ENCODE peak calls at places on chromosomes 7 and 10, in four cellular contexts. One of them, this sample, is unnamed. For H3K9me1, the result is how much of the 10 kb centered on the place peaks cover.

GRCh38 chr7:157046681-157047080 is 36.2 kb upstream of the MNX1 start:
- DNase-seq in IMR-90: peak
- DNase-seq in keratinocyte: peak
- DNase-seq in K562: no peak
- DNase-seq in this sample: no peak

GRCh38 chr7:125926621-125927020 is 997.0 kb upstream of the POT1 start:
- DNase-seq in keratinocyte: peak
- DNase-seq in K562: no peak
- DNase-seq in IMR-90: no peak
- DNase-seq in this sample: no peak

GRCh38 chr10:59847326-59847725 is 59.0 kb downstream of the CCDC6 start:
- DNase-seq in K562: no peak
- DNase-seq in IMR-90: no peak
- DNase-seq in keratinocyte: no peak
- DNase-seq in this sample: no peak

GRCh38 chr10:21518629-21519321 is 6.7 kb downstream of the SKIDA1 start:
- DNase-seq in keratinocyte: no peak
- DNase-seq in K562: no peak
- DNase-seq in IMR-90: peak
- DNase-seq in this sample: peak

GRCh38 chr7:43585521-43585920 is 2.6 kb downstream of the STK17A start:
- DNase-seq in K562: no peak
- DNase-seq in IMR-90: peak
- DNase-seq in keratinocyte: no peak
- DNase-seq in this sample: peak

GRCh38 chr7:151424799-151425198 is 15.0 kb upstream of the WDR86 start:
- DNase-seq in keratinocyte: no peak
- DNase-seq in K562: no peak
- DNase-seq in IMR-90: peak
- DNase-seq in this sample: no peak

GRCh38 chr10:72893136-72893798 is at the start of gene OIT3:
- DNase-seq in keratinocyte: no peak
- DNase-seq in IMR-90: no peak
- DNase-seq in K562: no peak
- DNase-seq in this sample: peak

GRCh38 chr10:3886191-3886590 is 101.2 kb upstream of the KLF6 start:
- DNase-seq in IMR-90: peak
- DNase-seq in K562: peak
- DNase-seq in keratinocyte: no peak
- DNase-seq in this sample: no peak

GRCh38 chr10:119981826-119982225 is 89.3 kb downstream of the SEC23IP start:
- DNase-seq in K562: no peak
- DNase-seq in IMR-90: no peak
- DNase-seq in keratinocyte: no peak
- DNase-seq in this sample: no peak

GRCh38 chr7:117132385-117133120 is 179.3 kb downstream of the ST7 start:
- DNase-seq in keratinocyte: peak
- DNase-seq in K562: no peak
- DNase-seq in IMR-90: peak
- DNase-seq in this sample: peak

GRCh38 chr10:16942361-16943078 is 125.3 kb upstream of the RSU1 start:
- DNase-seq in IMR-90: no peak
- DNase-seq in keratinocyte: no peak
- DNase-seq in K562: no peak
- DNase-seq in this sample: no peak

GRCh38 chr10:132022241-132022640 is 40.5 kb upstream of the BNIP3 start:
- DNase-seq in K562: no peak
- DNase-seq in keratinocyte: no peak
- DNase-seq in IMR-90: no peak
- DNase-seq in this sample: no peak

GRCh38 chr10:18137111-18137510 is 3.1 kb upstream of the CACNB2 start:
- DNase-seq in IMR-90: no peak
- DNase-seq in K562: no peak
- DNase-seq in keratinocyte: no peak
- DNase-seq in this sample: no peak

GRCh38 chr10:71812016-71812912 is 38.8 kb downstream of the PSAP start:
- DNase-seq in keratinocyte: no peak
- DNase-seq in K562: peak
- DNase-seq in IMR-90: peak
- DNase-seq in this sample: peak

GRCh38 chr10:119655566-119656001 is 4.4 kb downstream of the BAG3 start:
- DNase-seq in K562: peak
- DNase-seq in keratinocyte: no peak
- DNase-seq in IMR-90: peak
- DNase-seq in this sample: peak

GRCh38 chr7:105594034-105594433 is 12.7 kb upstream of the EFCAB10 start:
- DNase-seq in K562: no peak
- DNase-seq in IMR-90: no peak
- DNase-seq in keratinocyte: no peak
- DNase-seq in this sample: no peak
- H3K9me1 ChIP-seq in K562: under half
- H3K9me1 ChIP-seq in IMR-90: under half
- H3K9me1 ChIP-seq in keratinocyte: under half
- H3K9me1 ChIP-seq in this sample: under half

DNA sequence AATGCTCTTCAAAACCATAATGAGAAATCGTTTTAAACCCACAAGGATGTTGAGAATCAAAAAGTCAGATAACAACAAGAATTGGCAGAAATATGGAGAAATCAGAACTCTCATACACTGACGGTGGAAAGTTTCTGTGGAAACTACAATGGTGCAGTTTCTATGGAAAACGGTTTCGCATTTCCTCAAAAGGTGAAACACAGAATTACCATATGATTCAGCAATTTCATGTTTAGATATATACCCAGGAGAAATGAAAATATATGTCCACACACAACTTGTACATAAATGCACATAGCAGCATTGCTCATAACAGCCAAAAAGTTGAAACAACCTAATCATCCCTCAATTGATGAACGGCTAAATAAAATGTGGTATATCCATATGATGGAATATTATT is 218.2 kb downstream of the ARL4A start:
- DNase-seq in keratinocyte: no peak
- DNase-seq in IMR-90: no peak
- DNase-seq in K562: no peak
- DNase-seq in this sample: no peak
- H3K9me1 ChIP-seq in keratinocyte: under half
- H3K9me1 ChIP-seq in IMR-90: under half
- H3K9me1 ChIP-seq in K562: under half
- H3K9me1 ChIP-seq in this sample: under half

GRCh38 chr7:143177374-143178119 is 5.7 kb upstream of the TAS2R39 start:
- DNase-seq in K562: no peak
- DNase-seq in keratinocyte: no peak
- DNase-seq in IMR-90: no peak
- DNase-seq in this sample: no peak

GRCh38 chr7:143171697-143172096 is 11.5 kb upstream of the TAS2R39 start:
- DNase-seq in keratinocyte: no peak
- DNase-seq in K562: no peak
- DNase-seq in IMR-90: no peak
- DNase-seq in this sample: no peak

GRCh38 chr7:143172354-143172753 is 10.9 kb upstream of the TAS2R39 start:
- DNase-seq in keratinocyte: no peak
- DNase-seq in K562: no peak
- DNase-seq in IMR-90: no peak
- DNase-seq in this sample: peak

GRCh38 chr7:143181349-143181748 is 1.9 kb upstream of the TAS2R39 start:
- DNase-seq in keratinocyte: no peak
- DNase-seq in IMR-90: no peak
- DNase-seq in K562: no peak
- DNase-seq in this sample: no peak

DNA sequence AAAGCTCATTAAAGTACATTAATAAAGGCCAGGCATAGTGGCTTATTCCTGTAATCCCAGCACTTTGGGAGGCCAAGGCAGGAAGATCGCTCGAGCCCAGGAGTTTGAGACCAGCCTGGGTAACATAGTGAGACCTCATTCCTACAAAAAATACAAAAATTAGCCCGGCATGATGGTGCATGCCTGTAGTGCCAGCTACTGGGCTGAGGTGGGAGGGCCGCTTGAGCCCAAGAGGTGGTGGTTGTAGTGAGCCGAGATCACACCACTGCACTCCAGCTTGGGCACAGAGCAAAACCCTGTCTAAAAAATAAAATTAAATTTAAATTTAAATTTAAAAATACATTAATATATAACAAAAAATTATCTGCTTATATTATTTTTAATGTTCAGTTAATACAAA is 7.1 kb upstream of the TAS2R39 start:
- DNase-seq in K562: no peak
- DNase-seq in keratinocyte: no peak
- DNase-seq in IMR-90: no peak
- DNase-seq in this sample: no peak
- H3K9me1 ChIP-seq in K562: under half
- H3K9me1 ChIP-seq in keratinocyte: under half
- H3K9me1 ChIP-seq in IMR-90: under half
- H3K9me1 ChIP-seq in this sample: under half

DNA sequence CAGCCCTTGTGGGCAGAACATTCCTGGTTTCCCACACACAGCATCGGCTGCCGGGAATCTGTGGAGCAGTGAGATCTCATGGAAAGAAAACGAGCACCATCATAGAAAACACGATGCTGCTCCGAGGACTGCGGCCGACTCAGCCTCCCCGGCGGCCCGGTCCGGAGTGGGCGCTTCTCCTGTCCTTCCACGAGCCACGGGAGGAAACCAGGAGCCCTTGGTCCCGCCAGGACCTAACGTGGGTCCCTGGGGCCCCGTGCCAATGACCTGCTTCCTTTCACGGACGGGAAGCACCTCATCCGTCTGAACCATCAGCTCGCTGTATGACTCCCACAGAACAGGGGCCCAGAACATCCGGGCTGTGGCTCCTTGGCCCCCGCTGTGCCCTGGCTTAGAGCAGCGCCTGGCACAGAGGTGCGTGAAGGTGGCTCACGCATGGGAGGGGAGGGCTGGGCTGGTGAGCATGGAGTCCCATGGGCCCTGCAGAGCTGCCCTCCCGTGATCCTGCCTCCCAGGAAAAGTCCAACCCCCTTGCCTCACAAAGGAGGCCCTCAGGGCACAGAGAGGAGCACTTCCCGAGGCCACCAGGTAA is 280.5 kb downstream of the MAD1L1 start:
- DNase-seq in IMR-90: no peak
- DNase-seq in K562: no peak
- DNase-seq in keratinocyte: no peak
- DNase-seq in this sample: no peak
- H3K9me1 ChIP-seq in IMR-90: under half
- H3K9me1 ChIP-seq in K562: under half
- H3K9me1 ChIP-seq in keratinocyte: under half
- H3K9me1 ChIP-seq in this sample: under half

DNA sequence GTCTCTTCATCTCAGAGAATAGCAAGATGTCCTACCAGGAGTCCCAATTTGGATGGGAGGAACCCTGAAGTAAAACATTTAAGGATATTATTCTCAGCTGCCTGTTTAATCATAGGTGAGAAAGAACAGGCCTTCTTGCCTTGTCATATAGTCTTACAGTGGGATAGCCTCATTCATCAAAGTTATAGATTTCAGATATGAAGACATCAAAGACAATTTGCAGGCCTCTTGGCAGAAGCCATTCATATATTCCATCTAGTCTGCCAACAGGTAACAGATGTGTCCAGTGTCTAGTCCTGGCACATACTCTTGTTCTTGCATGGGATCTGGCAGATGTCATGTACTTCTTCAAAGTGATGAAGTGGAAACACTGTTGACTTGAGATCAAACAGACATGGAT is 601.3 kb upstream of the GHITM start:
- DNase-seq in IMR-90: no peak
- DNase-seq in K562: no peak
- DNase-seq in keratinocyte: no peak
- DNase-seq in this sample: no peak
- H3K9me1 ChIP-seq in IMR-90: under half
- H3K9me1 ChIP-seq in K562: under half
- H3K9me1 ChIP-seq in keratinocyte: under half
- H3K9me1 ChIP-seq in this sample: under half

DNA sequence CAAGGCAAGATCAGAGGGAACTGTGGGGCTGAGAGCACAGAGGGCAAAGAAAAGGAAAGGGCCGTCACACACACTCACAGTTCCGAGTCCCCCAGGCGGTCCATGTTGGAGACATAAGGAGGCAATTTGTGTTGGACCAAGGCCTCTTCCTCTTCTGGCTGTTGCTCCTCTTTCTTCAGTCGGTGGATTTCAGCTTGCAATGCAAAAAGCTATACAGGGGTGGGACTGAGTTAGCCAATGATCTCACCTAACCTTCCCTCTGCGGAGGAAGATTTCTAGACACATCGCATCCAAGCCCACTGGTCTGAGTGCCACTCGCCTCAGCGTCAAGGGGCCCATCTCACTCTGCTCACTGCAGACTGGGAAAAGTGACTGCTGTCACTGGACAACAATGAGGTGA is 5.5 kb downstream of the WDR91 start:
- DNase-seq in IMR-90: no peak
- DNase-seq in K562: no peak
- DNase-seq in keratinocyte: no peak
- DNase-seq in this sample: no peak
- H3K9me1 ChIP-seq in IMR-90: under half
- H3K9me1 ChIP-seq in K562: under half
- H3K9me1 ChIP-seq in keratinocyte: under half
- H3K9me1 ChIP-seq in this sample: under half

GRCh38 chr10:61040399-61041016 is 96.5 kb upstream of the RHOBTB1 start:
- DNase-seq in IMR-90: no peak
- DNase-seq in K562: no peak
- DNase-seq in keratinocyte: no peak
- DNase-seq in this sample: no peak
- H3K9me1 ChIP-seq in IMR-90: under half
- H3K9me1 ChIP-seq in K562: under half
- H3K9me1 ChIP-seq in keratinocyte: under half
- H3K9me1 ChIP-seq in this sample: under half

GRCh38 chr10:91684841-91685240 is 52.0 kb upstream of the PPP1R3C start:
- DNase-seq in K562: no peak
- DNase-seq in keratinocyte: no peak
- DNase-seq in IMR-90: peak
- DNase-seq in this sample: no peak
- H3K9me1 ChIP-seq in K562: under half
- H3K9me1 ChIP-seq in keratinocyte: under half
- H3K9me1 ChIP-seq in IMR-90: under half
- H3K9me1 ChIP-seq in this sample: under half

This sample was measured in endothelial cell of umbilical vein.